ENCODE peak calls at places on chromosomes 3 and 15, in seven cellular contexts. X, M, E, D, Z, K and A are unnamed samples.

GRCh38 chr3:149466192-149466591 is 8.3 kb upstream of the TM4SF4 start:
- DNase-seq in X (no peak), M (peak), E (peak), D (peak), Z (no peak), K (peak), A (peak)

GRCh38 chr3:172687501-172687900 is 23.4 kb downstream of the NCEH1 start:
- DNase-seq in X (no peak), M (no peak), E (no peak), D (no peak), Z (no peak), K (no peak), A (no peak)

GRCh38 chr3:127815641-127816605 is 6.4 kb downstream of the MGLL start:
- DNase-seq in X (no peak), M (no peak), E (no peak), D (no peak), Z (no peak), K (no peak), A (no peak)

GRCh38 chr3:9778102-9778501 is 8.4 kb upstream of the CAMK1 start:
- DNase-seq in X (no peak), M (peak), E (no peak), D (peak), Z (peak), K (no peak), A (peak)

GRCh38 chr3:184687363-184688049 is 24.4 kb downstream of the MAGEF1 start:
- DNase-seq in X (no peak), M (no peak), E (no peak), D (no peak), Z (peak), K (peak), A (no peak)

GRCh38 chr3:184261270-184262165 is at the start of gene CAMK2N2:
- DNase-seq in X (no peak), M (peak), E (peak), D (peak), Z (no peak), K (peak), A (peak)

GRCh38 chr15:69088300-69088965 is 72.0 kb upstream of the GLCE start:
- DNase-seq in X (no peak), M (no peak), E (no peak), D (no peak), Z (no peak), K (no peak), A (no peak)

GRCh38 chr15:40444741-40445140 is 4.0 kb downstream of the BAHD1 start:
- DNase-seq in X (no peak), M (no peak), E (no peak), D (no peak), Z (no peak), K (no peak), A (no peak)

GRCh38 chr3:13192471-13193213 is 119.4 kb upstream of the IQSEC1 start:
- DNase-seq in X (no peak), M (no peak), E (no peak), D (no peak), Z (no peak), K (no peak), A (peak)

GRCh38 chr15:94040523-94041248 is 190.7 kb upstream of the MCTP2 start:
- DNase-seq in X (no peak), M (no peak), E (no peak), D (no peak), Z (no peak), K (no peak), A (no peak)

GRCh38 chr3:81602781-81603180 is 158.7 kb downstream of the GBE1 start:
- DNase-seq in X (no peak), M (peak), E (no peak), D (peak), Z (no peak), K (no peak), A (peak)

GRCh38 chr3:120559228-120560061 is 36.7 kb upstream of the NDUFB4 start:
- DNase-seq in X (no peak), M (peak), E (peak), D (peak), Z (peak), K (peak), A (peak)

GRCh38 chr15:58761010-58761388 is 10.1 kb upstream of the MINDY2 start:
- DNase-seq in X (no peak), M (no peak), E (no peak), D (no peak), Z (no peak), K (no peak), A (no peak)

GRCh38 chr3:53570709-53571108 is 76.3 kb downstream of the CACNA1D start:
- DNase-seq in X (no peak), M (peak), E (no peak), D (peak), Z (no peak), K (no peak), A (no peak)

GRCh38 chr3:188241072-188241471 is 87.1 kb downstream of the LPP start:
- DNase-seq in X (no peak), M (peak), E (no peak), D (peak), Z (no peak), K (no peak), A (no peak)